ENCODE peak calls at places on chromosomes 3 and 15, in four cellular contexts. Y, C, Q and O are unnamed samples.

GRCh38 chr3:13379191-13379830 is 40.8 kb downstream of the NUP210 start:
- DNase-seq in Q (no peak), C (peak), Y (no peak), O (no peak)

GRCh38 chr15:67548862-67549651 is 6.6 kb downstream of the MAP2K5 start:
- DNase-seq in C (peak), Y (peak), Q (no peak), O (no peak)

GRCh38 chr3:100023150-100023549 is 91.2 kb downstream of the FILIP1L start:
- DNase-seq in Y (no peak), C (no peak), Q (no peak), O (no peak)

GRCh38 chr3:23071758-23072157 is 131.4 kb upstream of the UBE2E2 start:
- DNase-seq in Y (peak), C (no peak), Q (no peak), O (no peak)

GRCh38 chr3:155604967-155605366 is 139.9 kb downstream of the PLCH1 start:
- DNase-seq in Q (no peak), Y (no peak), C (no peak), O (no peak)

GRCh38 chr3:3081659-3082546 is 28.3 kb downstream of the IL5RA start:
- DNase-seq in Q (no peak), C (no peak), Y (no peak), O (no peak)

GRCh38 chr3:13509066-13509815 is 29.1 kb downstream of the HDAC11 start:
- DNase-seq in Y (no peak), Q (no peak), C (peak), O (no peak)

GRCh38 chr15:64010719-64011118 is 35.6 kb downstream of the DAPK2 start:
- DNase-seq in Q (peak), Y (no peak), C (peak), O (peak)

GRCh38 chr3:183443395-183444132 is 15.1 kb upstream of the MCF2L2 start:
- DNase-seq in Y (no peak), Q (no peak), C (no peak), O (no peak)

GRCh38 chr3:114456742-114457141 is 162.9 kb downstream of the TIGIT start:
- DNase-seq in Q (no peak), Y (no peak), C (no peak), O (no peak)

GRCh38 chr3:127792664-127793292 is 29.5 kb downstream of the MGLL start:
- DNase-seq in Y (no peak), C (peak), Q (no peak), O (no peak)

GRCh38 chr15:25775317-25775912 is 87.7 kb downstream of the ATP10A start:
- DNase-seq in Y (no peak), Q (no peak), C (peak), O (no peak)

GRCh38 chr3:148880681-148881080 is 15.6 kb downstream of the CPA3 start:
- DNase-seq in Y (no peak), C (no peak), Q (no peak), O (no peak)

GRCh38 chr15:70096975-70097336 is 761 bp downstream of the TLE3 start:
- DNase-seq in Q (no peak), Y (no peak), C (no peak), O (no peak)

GRCh38 chr15:49242820-49243219 is 72.8 kb downstream of the GALK2 start:
- DNase-seq in C (no peak), Y (no peak), Q (no peak), O (no peak)

GRCh38 chr3:79937567-79937966 is 169.8 kb upstream of the ROBO1 start:
- DNase-seq in Q (no peak), C (no peak), Y (no peak), O (no peak)

GRCh38 chr3:53067571-53067970 is 21.7 kb upstream of the SFMBT1 start:
- DNase-seq in Q (no peak), C (no peak), Y (no peak), O (no peak)

GRCh38 chr15:90020041-90020735 is 19.1 kb downstream of the ZNF710 start:
- DNase-seq in Q (no peak), C (no peak), Y (no peak), O (no peak)

GRCh38 chr15:67144609-67145306 is 79.4 kb downstream of the SMAD3 start:
- DNase-seq in C (no peak), Y (no peak), Q (no peak), O (no peak)

GRCh38 chr15:25439456-25439836 is 622 bp upstream of the UBE3A start:
- DNase-seq in Q (no peak), C (no peak), Y (no peak), O (no peak)

GRCh38 chr15:79004336-79004735 is 59.5 kb upstream of the CTSH start:
- DNase-seq in C (no peak), Y (no peak), Q (no peak), O (no peak)

GRCh38 chr3:126546013-126546412 is 12.7 kb downstream of the C3orf22 start:
- DNase-seq in Y (no peak), Q (no peak), C (no peak), O (no peak)

GRCh38 chr3:59442056-59442455 is 392.2 kb upstream of the CFAP20DC start:
- DNase-seq in Q (no peak), C (no peak), Y (no peak), O (no peak)